ENCODE peak calls at places on chromosome 5, in eight cellular contexts. E is activated effector memory CD4-positive, alpha-beta T cell treated with anti-CD3 and anti-CD28 coated beads, Interleukin-2, amount 50 U/mL, for 16 hours; B is transverse colon; P is GM06990; G is GM13977; F is kidney tubule cell; X is astrocyte of the spinal cord; Q is foreskin fibroblast. M is an unnamed sample.
A peak's percentile ranks its signal among the peaks of the same experiment; 100 is the strongest.

GRCh38 chr5:135655326-135655725 is 76.5 kb upstream of the CXCL14 start:
- DNase-seq in E (no peak), B (no peak), P (no peak), G (no peak), F (no peak), X (no peak), Q (no peak), M (no peak)

GRCh38 chr5:17895296-17896058 is 261.2 kb downstream of the TAF11L14 start:
- DNase-seq in E (no peak), B (no peak), P (no peak), G (no peak), F (no peak), X (no peak), Q (no peak), M (peak; percentile 88)

GRCh38 chr5:673837-674629 is 19.1 kb downstream of the TPPP start:
- DNase-seq in E (peak; percentile 62), B (no peak), P (no peak), G (no peak), F (no peak), X (no peak), Q (peak; percentile 12), M (no peak)

GRCh38 chr5:150639751-150640150 is 709 bp upstream of the SYNPO start:
- DNase-seq in E (no peak), B (no peak), P (no peak), G (no peak), F (no peak), X (no peak), Q (no peak), M (no peak)

GRCh38 chr5:77003246-77003645 is 27.0 kb upstream of the AGGF1 start:
- DNase-seq in E (no peak), B (no peak), P (no peak), G (no peak), F (no peak), X (no peak), Q (no peak), M (no peak)

GRCh38 chr5:181028032-181028819 is 11.8 kb upstream of the BTNL9 start:
- DNase-seq in E (no peak), B (no peak), P (no peak), G (no peak), F (no peak), X (no peak), Q (no peak), M (no peak)

GRCh38 chr5:125032286-125032685 is 285.8 kb upstream of the ZNF608 start:
- DNase-seq in E (no peak), B (no peak), P (no peak), G (no peak), F (no peak), X (no peak), Q (peak; percentile 34), M (no peak)

GRCh38 chr5:160802567-160802966 is 49.4 kb downstream of the ATP10B start:
- DNase-seq in E (no peak), B (peak; percentile 19), P (no peak), G (no peak), F (no peak), X (no peak), Q (no peak), M (peak; percentile 8)

GRCh38 chr5:159533197-159533596 is 202.9 kb upstream of the IL12B start:
- DNase-seq in E (no peak), B (no peak), P (no peak), G (no peak), F (peak; percentile 31), X (peak; percentile 67), Q (peak; percentile 70), M (peak; percentile 41)

GRCh38 chr5:10645671-10646070 is 81.8 kb downstream of the ANKRD33B start:
- DNase-seq in E (no peak), B (no peak), P (no peak), G (no peak), F (no peak), X (no peak), Q (no peak), M (no peak)

GRCh38 chr5:34656001-34656699 is at the start of gene RAI14:
- DNase-seq in E (peak; percentile 71), B (peak; percentile 73), P (peak; percentile 53), G (peak; percentile 56), F (peak; percentile 92), X (peak; percentile 89), Q (peak; percentile 97), M (peak; percentile 55)

GRCh38 chr5:73780297-73781080 is 154.5 kb downstream of the ARHGEF28 start:
- DNase-seq in E (no peak), B (peak; percentile 21), P (no peak), G (no peak), F (no peak), X (no peak), Q (peak; percentile 39), M (no peak)

GRCh38 chr5:169702726-169703481 is 65.8 kb downstream of the DOCK2 start:
- DNase-seq in E (no peak), B (no peak), P (peak; percentile 67), G (peak; percentile 47), F (no peak), X (peak; percentile 32), Q (no peak), M (no peak)

GRCh38 chr5:1185652-1186350 is 15.6 kb upstream of the SLC6A19 start:
- DNase-seq in E (no peak), B (peak; percentile 27), P (no peak), G (no peak), F (no peak), X (no peak), Q (no peak), M (no peak)

GRCh38 chr5:113162770-113163169 is 186.2 kb downstream of the DCP2 start:
- DNase-seq in E (no peak), B (no peak), P (no peak), G (no peak), F (peak; percentile 79), X (peak; percentile 14), Q (peak; percentile 55), M (peak; percentile 98)

GRCh38 chr5:132839426-132840301 is 9.2 kb upstream of the SHROOM1 start:
- DNase-seq in E (no peak), B (peak; percentile 51), P (no peak), G (no peak), F (peak; percentile 9), X (peak; percentile 77), Q (peak; percentile 79), M (peak; percentile 56)

GRCh38 chr5:124649548-124650501 is 96.6 kb downstream of the ZNF608 start:
- DNase-seq in E (peak; percentile 83), B (peak; percentile 84), P (peak; percentile 88), G (peak; percentile 84), F (peak; percentile 97), X (peak; percentile 97), Q (peak; percentile 90), M (peak; percentile 78)

GRCh38 chr5:172871982-172872381 is 37.9 kb downstream of the ERGIC1 start:
- DNase-seq in E (no peak), B (no peak), P (no peak), G (no peak), F (no peak), X (peak; percentile 53), Q (peak; percentile 65), M (peak; percentile 44)

GRCh38 chr5:172418847-172419810 is 35.2 kb downstream of the SH3PXD2B start:
- DNase-seq in E (no peak), B (no peak), P (no peak), G (no peak), F (no peak), X (no peak), Q (peak; percentile 69), M (peak; percentile 90)

GRCh38 chr5:9947231-9947693 is 302.4 kb downstream of the ATPSCKMT start:
- DNase-seq in E (no peak), B (no peak), P (peak; percentile 53), G (no peak), F (peak; percentile 92), X (peak; percentile 9), Q (no peak), M (peak; percentile 98)

GRCh38 chr5:39411051-39411450 is 13.7 kb downstream of the DAB2 start:
- DNase-seq in E (no peak), B (no peak), P (no peak), G (no peak), F (peak; percentile 43), X (peak; percentile 64), Q (peak; percentile 78), M (peak; percentile 89)

GRCh38 chr5:15516486-15516885 is 16.5 kb downstream of the FBXL7 start:
- DNase-seq in E (no peak), B (no peak), P (no peak), G (no peak), F (no peak), X (no peak), Q (no peak), M (no peak)

M was measured in bronchial epithelial cell.